ENCODE peak calls at places on chromosomes 6 and 20, in seven cellular contexts. B is adrenal gland, P is IMR-90, M is stomach, D is prostate gland, L is heart left ventricle, N is pancreas. G is an unnamed sample.

GRCh38 chr20:13322621-13323020 is 101.5 kb downstream of the ISM1 start:
- DNase-seq in B (no peak), P (no peak), M (no peak), D (no peak), L (no peak), N (no peak), G (no peak)

GRCh38 chr6:16681260-16681873 is 79.9 kb downstream of the ATXN1 start:
- DNase-seq in B (no peak), P (peak; percentile 96), M (no peak), D (no peak), L (no peak), N (no peak), G (peak; percentile 74)

GRCh38 chr20:33947709-33948295 is 45.9 kb upstream of the RALY start:
- DNase-seq in B (peak; percentile 12), P (peak; percentile 27), M (no peak), D (no peak), L (no peak), N (no peak), G (no peak)

GRCh38 chr20:33827629-33828325 is 16.6 kb downstream of the CHMP4B start:
- DNase-seq in B (no peak), P (peak; percentile 34), M (no peak), D (no peak), L (no peak), N (no peak), G (no peak)

GRCh38 chr6:64000873-64001497 is 365.4 kb downstream of the PHF3 start:
- DNase-seq in B (no peak), P (no peak), M (no peak), D (no peak), L (no peak), N (no peak), G (no peak)

GRCh38 chr6:81950877-81951276 is 198.4 kb upstream of the TENT5A start:
- DNase-seq in B (no peak), P (peak; percentile 85), M (no peak), D (no peak), L (no peak), N (no peak), G (peak; percentile 19)

GRCh38 chr6:139295906-139296305 is 4.1 kb upstream of the TXLNB start:
- DNase-seq in B (peak; percentile 30), P (no peak), M (no peak), D (no peak), L (peak; percentile 27), N (no peak), G (no peak)

GRCh38 chr20:23037017-23037481 is 1.9 kb downstream of the SSTR4 start:
- DNase-seq in B (no peak), P (no peak), M (no peak), D (no peak), L (no peak), N (no peak), G (no peak)

GRCh38 chr6:30463651-30464618 is 25.4 kb upstream of the HLA-E start:
- DNase-seq in B (peak; percentile 48), P (peak; percentile 50), M (peak; percentile 57), D (no peak), L (no peak), N (no peak), G (no peak)

GRCh38 chr20:47320990-47321805 is 35.3 kb downstream of the ZMYND8 start:
- DNase-seq in B (no peak), P (no peak), M (peak; percentile 41), D (peak; percentile 78), L (no peak), N (no peak), G (no peak)

GRCh38 chr6:50555982-50556381 is 157.3 kb upstream of the TFAP2D start:
- DNase-seq in B (no peak), P (no peak), M (no peak), D (no peak), L (no peak), N (no peak), G (no peak)

GRCh38 chr6:34144581-34145160 is 1.2 kb downstream of the GRM4 start:
- DNase-seq in B (no peak), P (no peak), M (no peak), D (no peak), L (no peak), N (no peak), G (no peak)

GRCh38 chr6:90413867-90414266 is 117.2 kb upstream of the BACH2 start:
- DNase-seq in B (peak; percentile 6), P (peak; percentile 12), M (no peak), D (no peak), L (no peak), N (no peak), G (no peak)

GRCh38 chr20:62716941-62717310 is 8.3 kb downstream of the NTSR1 start:
- DNase-seq in B (no peak), P (no peak), M (no peak), D (no peak), L (no peak), N (no peak), G (no peak)

GRCh38 chr6:48249071-48249470 is 138.1 kb upstream of the PTCHD4 start:
- DNase-seq in B (no peak), P (no peak), M (no peak), D (no peak), L (no peak), N (no peak), G (no peak)

GRCh38 chr6:141866731-141867502 is 265.8 kb upstream of the GJE1 start:
- DNase-seq in B (no peak), P (peak; percentile 15), M (no peak), D (no peak), L (no peak), N (no peak), G (peak; percentile 8)

GRCh38 chr6:131383421-131384411 is 189.3 kb upstream of the ARG1 start:
- DNase-seq in B (no peak), P (no peak), M (no peak), D (no peak), L (no peak), N (no peak), G (no peak)

GRCh38 chr6:118562959-118563358 is 14.9 kb downstream of the PLN start:
- DNase-seq in B (no peak), P (peak; percentile 69), M (no peak), D (no peak), L (no peak), N (no peak), G (no peak)

GRCh38 chr20:57517904-57518303 is 7.0 kb downstream of the CTCFL start:
- DNase-seq in B (no peak), P (no peak), M (no peak), D (no peak), L (no peak), N (no peak), G (no peak)

GRCh38 chr6:39934060-39934757 is at the start of gene MOCS1:
- DNase-seq in B (peak; percentile 91), P (peak; percentile 47), M (peak; percentile 84), D (peak; percentile 59), L (peak; percentile 88), N (peak; percentile 86), G (no peak)

GRCh38 chr6:155889405-155889804 is 433.8 kb upstream of the NOX3 start:
- DNase-seq in B (no peak), P (no peak), M (no peak), D (no peak), L (no peak), N (no peak), G (no peak)

GRCh38 chr20:9884061-9884460 is 45.2 kb upstream of the PAK5 start:
- DNase-seq in B (peak; percentile 11), P (no peak), M (no peak), D (no peak), L (no peak), N (no peak), G (no peak)

GRCh38 chr6:151286192-151286591 is 46.4 kb downstream of the AKAP12 start:
- DNase-seq in B (no peak), P (peak; percentile 14), M (no peak), D (no peak), L (peak; percentile 31), N (no peak), G (no peak)

GRCh38 chr6:131231103-131231502 is 95.8 kb downstream of the AKAP7 start:
- DNase-seq in B (no peak), P (peak; percentile 22), M (no peak), D (no peak), L (no peak), N (no peak), G (no peak)

GRCh38 chr6:30903236-30903635 is 4.8 kb upstream of the GTF2H4 start:
- DNase-seq in B (no peak), P (no peak), M (no peak), D (no peak), L (no peak), N (no peak), G (no peak)

GRCh38 chr6:113381957-113382356 is 475.2 kb upstream of the MARCKS start:
- DNase-seq in B (peak; percentile 52), P (peak; percentile 75), M (peak; percentile 69), D (peak; percentile 62), L (peak; percentile 26), N (peak; percentile 22), G (no peak)

GRCh38 chr6:4352731-4353130 is 217.4 kb upstream of the ECI2 start:
- DNase-seq in B (no peak), P (peak; percentile 34), M (peak; percentile 14), D (no peak), L (no peak), N (no peak), G (no peak)

GRCh38 chr6:2884817-2885216 is 18.3 kb downstream of the SERPINB9 start:
- DNase-seq in B (no peak), P (no peak), M (no peak), D (no peak), L (no peak), N (no peak), G (no peak)

GRCh38 chr6:74879234-74879633 is 326.6 kb downstream of the COL12A1 start:
- DNase-seq in B (no peak), P (peak; percentile 95), M (no peak), D (no peak), L (no peak), N (no peak), G (peak; percentile 85)

GRCh38 chr20:3199976-3200755 is 4.3 kb downstream of the DDRGK1 start:
- DNase-seq in B (no peak), P (no peak), M (no peak), D (no peak), L (no peak), N (no peak), G (no peak)
- H3K36me3 ChIP-seq in B (peaks cover 45% of the 10 kb centered on the region), P (peaks cover 29% of the 10 kb centered on the region), M (peaks cover 24% of the 10 kb centered on the region), D (peaks cover 9% of the 10 kb centered on the region), L (peaks cover 57% of the 10 kb centered on the region), N (peaks cover 10% of the 10 kb centered on the region), G (peaks cover 16% of the 10 kb centered on the region)

DNA sequence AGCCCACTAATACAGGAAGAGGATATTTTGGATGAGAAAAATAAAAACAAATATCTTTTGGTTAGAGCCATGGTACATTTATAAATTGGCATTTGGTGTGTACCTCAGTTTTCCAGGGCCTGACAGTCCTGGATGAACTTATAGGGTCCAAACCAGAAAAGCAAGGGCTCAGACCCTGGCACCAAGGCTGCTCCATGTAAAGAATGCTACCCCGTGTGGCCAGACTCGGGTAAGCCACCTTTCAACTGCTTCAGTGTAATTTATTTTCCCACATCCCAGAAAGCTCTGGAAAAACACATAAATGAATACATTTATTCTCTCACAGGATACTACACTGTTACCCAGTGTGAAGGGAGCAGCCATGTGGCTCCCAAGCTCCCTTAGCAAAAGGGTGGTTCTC is 13.9 kb downstream of the MRPL14 start:
- DNase-seq in B (no peak), P (no peak), M (no peak), D (no peak), L (no peak), N (no peak), G (no peak)
- H3K36me3 ChIP-seq in B (peaks cover 48% of the 10 kb centered on the region), P (peaks cover 37% of the 10 kb centered on the region), M (peaks cover 30% of the 10 kb centered on the region), D (no peaks in the 10 kb centered on the region), L (peaks cover 77% of the 10 kb centered on the region), N (peaks cover 4% of the 10 kb centered on the region), G (peaks cover 15% of the 10 kb centered on the region)

GRCh38 chr6:85169189-85169588 is 280.7 kb upstream of the NT5E start:
- DNase-seq in B (no peak), P (no peak), M (no peak), D (no peak), L (no peak), N (no peak), G (no peak)
- H3K36me3 ChIP-seq in B (no peaks in the 10 kb centered on the region), P (no peaks in the 10 kb centered on the region), M (no peaks in the 10 kb centered on the region), D (no peaks in the 10 kb centered on the region), L (no peaks in the 10 kb centered on the region), N (no peaks in the 10 kb centered on the region), G (no peaks in the 10 kb centered on the region)

GRCh38 chr20:50583422-50584150 is 73.4 kb downstream of the PTPN1 start:
- DNase-seq in B (no peak), P (no peak), M (no peak), D (no peak), L (no peak), N (no peak), G (no peak)
- H3K36me3 ChIP-seq in B (peaks cover 85% of the 10 kb centered on the region), P (peaks cover 82% of the 10 kb centered on the region), M (peaks cover 50% of the 10 kb centered on the region), D (peaks cover 4% of the 10 kb centered on the region), L (peaks cover 100% of the 10 kb centered on the region), N (peaks cover 9% of the 10 kb centered on the region), G (peaks cover 46% of the 10 kb centered on the region)

G was measured in BJ.